ENCODE peak calls at places on chromosomes 13 and 19, in five cellular contexts. One of them, this sample, is unnamed.

GRCh38 chr19:33300016-33300981 is 2.0 kb downstream of the CEBPA start:
- DNase-seq in cardiac muscle cell: peak
- DNase-seq in uterus: no peak
- DNase-seq in CD4-positive, alpha-beta T cell: no peak
- DNase-seq in brain microvascular endothelial cell: no peak
- DNase-seq in this sample: peak

GRCh38 chr13:81480634-81481033 is 1139.7 kb upstream of the SPRY2 start:
- DNase-seq in cardiac muscle cell: no peak
- DNase-seq in uterus: no peak
- DNase-seq in CD4-positive, alpha-beta T cell: no peak
- DNase-seq in brain microvascular endothelial cell: no peak
- DNase-seq in this sample: no peak

GRCh38 chr19:18150776-18151624 is 2.0 kb upstream of the PIK3R2 start:
- DNase-seq in cardiac muscle cell: no peak
- DNase-seq in uterus: no peak
- DNase-seq in CD4-positive, alpha-beta T cell: no peak
- DNase-seq in brain microvascular endothelial cell: no peak
- DNase-seq in this sample: no peak

GRCh38 chr19:39563408-39563807 is 23.4 kb upstream of the EID2 start:
- DNase-seq in cardiac muscle cell: peak
- DNase-seq in uterus: no peak
- DNase-seq in CD4-positive, alpha-beta T cell: no peak
- DNase-seq in brain microvascular endothelial cell: peak
- DNase-seq in this sample: no peak

GRCh38 chr19:17043744-17044143 is 17.1 kb upstream of the CPAMD8 start:
- DNase-seq in cardiac muscle cell: no peak
- DNase-seq in uterus: no peak
- DNase-seq in CD4-positive, alpha-beta T cell: no peak
- DNase-seq in brain microvascular endothelial cell: no peak
- DNase-seq in this sample: no peak

GRCh38 chr19:9836021-9836420 is 903 bp downstream of the PIN1 start:
- DNase-seq in cardiac muscle cell: peak
- DNase-seq in uterus: no peak
- DNase-seq in CD4-positive, alpha-beta T cell: no peak
- DNase-seq in brain microvascular endothelial cell: peak
- DNase-seq in this sample: no peak

GRCh38 chr13:71871844-71872243 is 4.8 kb upstream of the DACH1 start:
- DNase-seq in cardiac muscle cell: no peak
- DNase-seq in uterus: no peak
- DNase-seq in CD4-positive, alpha-beta T cell: no peak
- DNase-seq in brain microvascular endothelial cell: no peak
- DNase-seq in this sample: no peak

GRCh38 chr13:83878691-83879410 is 3.4 kb downstream of the SLITRK1 start:
- DNase-seq in cardiac muscle cell: no peak
- DNase-seq in uterus: no peak
- DNase-seq in CD4-positive, alpha-beta T cell: no peak
- DNase-seq in brain microvascular endothelial cell: no peak
- DNase-seq in this sample: peak

GRCh38 chr19:408441-409005 is 424 bp downstream of the C2CD4C start:
- DNase-seq in cardiac muscle cell: no peak
- DNase-seq in uterus: no peak
- DNase-seq in CD4-positive, alpha-beta T cell: no peak
- DNase-seq in brain microvascular endothelial cell: no peak
- DNase-seq in this sample: no peak

GRCh38 chr19:7830272-7830771 is 304 bp downstream of the EVI5L start:
- DNase-seq in cardiac muscle cell: no peak
- DNase-seq in uterus: peak
- DNase-seq in CD4-positive, alpha-beta T cell: peak
- DNase-seq in brain microvascular endothelial cell: no peak
- DNase-seq in this sample: no peak

GRCh38 chr19:6273701-6274601 is 5.8 kb downstream of the MLLT1 start:
- DNase-seq in cardiac muscle cell: peak
- DNase-seq in uterus: peak
- DNase-seq in CD4-positive, alpha-beta T cell: no peak
- DNase-seq in brain microvascular endothelial cell: peak
- DNase-seq in this sample: no peak

GRCh38 chr13:99385940-99386339 is 78.7 kb upstream of the GPR183 start:
- DNase-seq in cardiac muscle cell: no peak
- DNase-seq in uterus: no peak
- DNase-seq in CD4-positive, alpha-beta T cell: no peak
- DNase-seq in brain microvascular endothelial cell: no peak
- DNase-seq in this sample: no peak

GRCh38 chr13:80359459-80360297 is 18.8 kb upstream of the SPRY2 start:
- DNase-seq in cardiac muscle cell: peak
- DNase-seq in uterus: no peak
- DNase-seq in CD4-positive, alpha-beta T cell: no peak
- DNase-seq in brain microvascular endothelial cell: no peak
- DNase-seq in this sample: no peak

GRCh38 chr13:21318891-21319532 is 140.1 kb downstream of the ZDHHC20 start:
- DNase-seq in cardiac muscle cell: peak
- DNase-seq in uterus: no peak
- DNase-seq in CD4-positive, alpha-beta T cell: no peak
- DNase-seq in brain microvascular endothelial cell: no peak
- DNase-seq in this sample: peak

GRCh38 chr13:106354961-106355360 is 180.5 kb downstream of the EFNB2 start:
- DNase-seq in cardiac muscle cell: no peak
- DNase-seq in uterus: no peak
- DNase-seq in CD4-positive, alpha-beta T cell: no peak
- DNase-seq in brain microvascular endothelial cell: no peak
- DNase-seq in this sample: no peak

GRCh38 chr19:5882421-5882968 is 12.2 kb upstream of the FUT5 start:
- DNase-seq in cardiac muscle cell: no peak
- DNase-seq in uterus: no peak
- DNase-seq in CD4-positive, alpha-beta T cell: no peak
- DNase-seq in brain microvascular endothelial cell: no peak
- DNase-seq in this sample: no peak

GRCh38 chr13:32246468-32246867 is 68.7 kb downstream of the ZAR1L start:
- DNase-seq in cardiac muscle cell: peak
- DNase-seq in uterus: peak
- DNase-seq in CD4-positive, alpha-beta T cell: no peak
- DNase-seq in brain microvascular endothelial cell: peak
- DNase-seq in this sample: no peak

GRCh38 chr19:5652261-5652660 is 28.1 kb downstream of the MICOS13 start:
- DNase-seq in cardiac muscle cell: no peak
- DNase-seq in uterus: no peak
- DNase-seq in CD4-positive, alpha-beta T cell: no peak
- DNase-seq in brain microvascular endothelial cell: no peak
- DNase-seq in this sample: no peak

GRCh38 chr19:54335164-54335563 is 3.8 kb downstream of the LILRA4 start:
- DNase-seq in cardiac muscle cell: no peak
- DNase-seq in uterus: no peak
- DNase-seq in CD4-positive, alpha-beta T cell: no peak
- DNase-seq in brain microvascular endothelial cell: no peak
- DNase-seq in this sample: no peak
- TF ChIP-seq CTCF in cardiac muscle cell: no peak
- TF ChIP-seq CTCF in uterus: no peak
- TF ChIP-seq CTCF in CD4-positive, alpha-beta T cell: no peak
- TF ChIP-seq CTCF in brain microvascular endothelial cell: no peak
- TF ChIP-seq CTCF in this sample: no peak

DNA sequence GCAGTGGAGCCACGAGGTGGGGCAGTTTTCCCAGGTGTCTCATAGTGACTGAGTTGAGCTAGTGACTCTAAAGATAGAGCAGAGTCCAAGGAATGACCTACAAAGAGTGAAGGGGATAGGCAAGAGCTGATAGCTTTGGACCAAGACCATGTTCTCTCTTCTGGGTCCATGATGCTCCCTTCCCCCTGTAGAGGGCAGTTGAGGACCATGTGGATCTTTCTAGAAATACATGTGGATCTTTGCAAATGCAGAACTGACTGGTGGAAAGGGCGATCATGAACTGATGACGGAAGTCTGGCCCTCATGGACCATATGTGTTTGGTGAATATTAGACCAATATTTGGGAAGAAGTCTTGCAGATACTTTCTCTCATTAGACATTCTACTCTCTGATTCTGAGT is 6.9 kb downstream of the PSG1 start:
- DNase-seq in cardiac muscle cell: no peak
- DNase-seq in uterus: no peak
- DNase-seq in CD4-positive, alpha-beta T cell: no peak
- DNase-seq in brain microvascular endothelial cell: no peak
- DNase-seq in this sample: no peak
- TF ChIP-seq CTCF in cardiac muscle cell: no peak
- TF ChIP-seq CTCF in uterus: no peak
- TF ChIP-seq CTCF in CD4-positive, alpha-beta T cell: no peak
- TF ChIP-seq CTCF in brain microvascular endothelial cell: peak
- TF ChIP-seq CTCF in this sample: no peak

GRCh38 chr19:4620675-4621074 is 18.6 kb upstream of the TNFAIP8L1 start:
- DNase-seq in cardiac muscle cell: no peak
- DNase-seq in uterus: no peak
- DNase-seq in CD4-positive, alpha-beta T cell: no peak
- DNase-seq in brain microvascular endothelial cell: no peak
- DNase-seq in this sample: no peak

GRCh38 chr19:4624301-4624700 is 15.0 kb upstream of the TNFAIP8L1 start:
- DNase-seq in cardiac muscle cell: no peak
- DNase-seq in uterus: no peak
- DNase-seq in CD4-positive, alpha-beta T cell: no peak
- DNase-seq in brain microvascular endothelial cell: no peak
- DNase-seq in this sample: no peak

GRCh38 chr19:4622695-4623421 is 16.5 kb upstream of the TNFAIP8L1 start:
- DNase-seq in cardiac muscle cell: no peak
- DNase-seq in uterus: no peak
- DNase-seq in CD4-positive, alpha-beta T cell: no peak
- DNase-seq in brain microvascular endothelial cell: no peak
- DNase-seq in this sample: no peak

GRCh38 chr19:4619668-4620294 is 19.5 kb upstream of the TNFAIP8L1 start:
- DNase-seq in cardiac muscle cell: no peak
- DNase-seq in uterus: no peak
- DNase-seq in CD4-positive, alpha-beta T cell: no peak
- DNase-seq in brain microvascular endothelial cell: no peak
- DNase-seq in this sample: no peak

DNA sequence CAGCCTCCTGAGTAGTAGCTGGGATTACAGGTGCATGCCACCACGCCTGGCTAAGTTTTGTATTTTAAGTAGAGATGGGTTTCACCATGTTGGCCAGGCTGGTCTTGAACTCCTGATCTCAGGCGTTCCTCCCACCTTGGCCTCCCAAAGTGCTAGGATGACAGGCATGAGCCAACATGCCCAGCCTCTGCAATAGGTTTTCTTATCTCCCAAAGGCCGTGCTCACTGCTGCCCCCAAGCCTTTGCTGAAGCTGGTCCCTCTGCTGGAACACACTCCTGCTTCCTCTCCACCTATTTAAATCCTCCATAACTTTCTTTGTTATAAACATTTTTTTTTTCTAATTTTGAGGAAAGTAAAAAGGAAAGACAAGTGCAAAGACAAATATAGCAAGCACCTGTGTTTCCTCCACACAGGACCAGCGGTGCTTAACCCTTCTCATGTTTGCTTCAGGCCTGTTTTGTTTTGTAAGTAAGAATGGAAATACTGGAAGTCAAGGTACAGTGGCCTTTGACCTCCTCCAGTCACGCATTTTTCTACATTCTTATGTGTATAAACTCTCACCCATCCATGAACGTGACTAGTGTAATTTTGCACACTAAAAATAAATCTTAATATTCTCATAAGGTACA is 14.5 kb upstream of the TNFAIP8L1 start:
- DNase-seq in cardiac muscle cell: peak
- DNase-seq in uterus: no peak
- DNase-seq in CD4-positive, alpha-beta T cell: no peak
- DNase-seq in brain microvascular endothelial cell: no peak
- DNase-seq in this sample: no peak
- TF ChIP-seq CTCF in cardiac muscle cell: peak
- TF ChIP-seq CTCF in uterus: no peak
- TF ChIP-seq CTCF in CD4-positive, alpha-beta T cell: no peak
- TF ChIP-seq CTCF in brain microvascular endothelial cell: peak
- TF ChIP-seq CTCF in this sample: peak

GRCh38 chr19:2050991-2051770 is at the start of gene MKNK2:
- DNase-seq in cardiac muscle cell: peak
- DNase-seq in uterus: peak
- DNase-seq in CD4-positive, alpha-beta T cell: peak
- DNase-seq in brain microvascular endothelial cell: peak
- DNase-seq in this sample: peak
- TF ChIP-seq CTCF in cardiac muscle cell: peak
- TF ChIP-seq CTCF in uterus: peak
- TF ChIP-seq CTCF in CD4-positive, alpha-beta T cell: peak
- TF ChIP-seq CTCF in brain microvascular endothelial cell: peak
- TF ChIP-seq CTCF in this sample: peak

DNA sequence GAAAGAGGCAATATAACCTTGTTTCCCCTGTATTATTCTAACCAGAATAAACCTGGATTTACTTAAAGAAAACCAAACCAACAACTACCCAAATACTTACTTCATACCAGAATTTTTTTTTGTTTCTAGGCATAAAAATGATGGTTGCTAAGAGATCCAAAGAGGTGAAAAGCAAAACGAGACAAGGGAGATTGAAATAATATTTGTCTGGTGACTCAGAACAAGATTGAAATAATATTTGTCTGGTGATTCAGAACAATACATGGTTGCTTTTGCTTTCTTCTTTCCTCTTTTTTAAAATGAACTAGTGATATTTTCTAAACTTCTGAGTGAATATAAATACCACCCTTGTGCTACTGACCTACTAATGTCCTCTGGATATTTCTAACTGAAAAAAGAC is 592.9 kb downstream of the KCTD12 start:
- DNase-seq in cardiac muscle cell: peak
- DNase-seq in uterus: no peak
- DNase-seq in CD4-positive, alpha-beta T cell: no peak
- DNase-seq in brain microvascular endothelial cell: no peak
- DNase-seq in this sample: no peak
- TF ChIP-seq CTCF in cardiac muscle cell: no peak
- TF ChIP-seq CTCF in uterus: no peak
- TF ChIP-seq CTCF in CD4-positive, alpha-beta T cell: no peak
- TF ChIP-seq CTCF in brain microvascular endothelial cell: no peak
- TF ChIP-seq CTCF in this sample: no peak

GRCh38 chr13:42602910-42603309 is 29.0 kb downstream of the TNFSF11 start:
- DNase-seq in cardiac muscle cell: peak
- DNase-seq in uterus: no peak
- DNase-seq in CD4-positive, alpha-beta T cell: no peak
- DNase-seq in brain microvascular endothelial cell: no peak
- DNase-seq in this sample: no peak
- TF ChIP-seq CTCF in cardiac muscle cell: no peak
- TF ChIP-seq CTCF in uterus: no peak
- TF ChIP-seq CTCF in CD4-positive, alpha-beta T cell: no peak
- TF ChIP-seq CTCF in brain microvascular endothelial cell: no peak
- TF ChIP-seq CTCF in this sample: no peak

GRCh38 chr13:90382425-90382824 is 965.1 kb upstream of the MIR17HG start:
- DNase-seq in cardiac muscle cell: no peak
- DNase-seq in uterus: no peak
- DNase-seq in CD4-positive, alpha-beta T cell: no peak
- DNase-seq in brain microvascular endothelial cell: no peak
- DNase-seq in this sample: no peak
- TF ChIP-seq CTCF in cardiac muscle cell: no peak
- TF ChIP-seq CTCF in uterus: no peak
- TF ChIP-seq CTCF in CD4-positive, alpha-beta T cell: no peak
- TF ChIP-seq CTCF in brain microvascular endothelial cell: no peak
- TF ChIP-seq CTCF in this sample: no peak

GRCh38 chr19:12788025-12788681 is 3.1 kb upstream of the JUNB start:
- DNase-seq in cardiac muscle cell: peak
- DNase-seq in uterus: no peak
- DNase-seq in CD4-positive, alpha-beta T cell: no peak
- DNase-seq in brain microvascular endothelial cell: no peak
- DNase-seq in this sample: no peak

GRCh38 chr19:12789904-12790619 is 1.2 kb upstream of the JUNB start:
- DNase-seq in cardiac muscle cell: peak
- DNase-seq in uterus: peak
- DNase-seq in CD4-positive, alpha-beta T cell: peak
- DNase-seq in brain microvascular endothelial cell: peak
- DNase-seq in this sample: peak

GRCh38 chr19:12787458-12787857 is 3.8 kb upstream of the JUNB start:
- DNase-seq in cardiac muscle cell: no peak
- DNase-seq in uterus: no peak
- DNase-seq in CD4-positive, alpha-beta T cell: no peak
- DNase-seq in brain microvascular endothelial cell: no peak
- DNase-seq in this sample: no peak

GRCh38 chr19:12789098-12789903 is 2.0 kb upstream of the JUNB start:
- DNase-seq in cardiac muscle cell: no peak
- DNase-seq in uterus: peak
- DNase-seq in CD4-positive, alpha-beta T cell: no peak
- DNase-seq in brain microvascular endothelial cell: no peak
- DNase-seq in this sample: no peak

GRCh38 chr19:12788682-12789097 is 2.6 kb upstream of the JUNB start:
- DNase-seq in cardiac muscle cell: peak
- DNase-seq in uterus: peak
- DNase-seq in CD4-positive, alpha-beta T cell: no peak
- DNase-seq in brain microvascular endothelial cell: peak
- DNase-seq in this sample: no peak
- TF ChIP-seq CTCF in cardiac muscle cell: no peak
- TF ChIP-seq CTCF in uterus: no peak
- TF ChIP-seq CTCF in CD4-positive, alpha-beta T cell: no peak
- TF ChIP-seq CTCF in brain microvascular endothelial cell: no peak
- TF ChIP-seq CTCF in this sample: peak